ENCODE peak calls at places on chromosomes 1 and 21, in seven cellular contexts. J is AG09319, I is B cell, M is GM13976, Q is HepG2, T is cardiac muscle cell, S is mammary epithelial cell. D is an unnamed sample.

GRCh38 chr1:8171751-8172464 is 145.8 kb upstream of the ERRFI1 start:
- DNase-seq in J (no peak), I (no peak), M (no peak), Q (no peak), T (no peak), S (peak), D (no peak)

GRCh38 chr1:215052656-215053055 is 29.9 kb upstream of the KCNK2 start:
- DNase-seq in J (no peak), I (no peak), M (no peak), Q (no peak), T (no peak), S (no peak), D (no peak)

GRCh38 chr1:6923955-6924890 is 139.0 kb downstream of the CAMTA1 start:
- DNase-seq in J (no peak), I (no peak), M (no peak), Q (no peak), T (no peak), S (no peak), D (no peak)

GRCh38 chr1:159923203-159924024 is 1.9 kb downstream of the TAGLN2 start:
- DNase-seq in J (no peak), I (peak), M (peak), Q (peak), T (peak), S (peak), D (peak)

GRCh38 chr1:208157769-208158168 is 86.4 kb downstream of the PLXNA2 start:
- DNase-seq in J (no peak), I (no peak), M (no peak), Q (no peak), T (no peak), S (no peak), D (no peak)

GRCh38 chr1:214367841-214368240 is 86.9 kb downstream of the SMYD2 start:
- DNase-seq in J (no peak), I (no peak), M (no peak), Q (no peak), T (no peak), S (no peak), D (no peak)

GRCh38 chr1:58815680-58816071 is 31.8 kb upstream of the JUN start:
- DNase-seq in J (no peak), I (no peak), M (peak), Q (peak), T (no peak), S (peak), D (peak)

GRCh38 chr1:17405898-17406759 is 33.3 kb downstream of the RCC2 start:
- DNase-seq in J (peak), I (peak), M (peak), Q (peak), T (peak), S (peak), D (peak)

GRCh38 chr21:34336756-34337391 is 26.9 kb upstream of the KCNE2 start:
- DNase-seq in J (peak), I (no peak), M (no peak), Q (no peak), T (peak), S (no peak), D (no peak)

GRCh38 chr1:28437924-28438699 is 67.7 kb upstream of the RCC1 start:
- DNase-seq in J (peak), I (no peak), M (no peak), Q (peak), T (peak), S (peak), D (no peak)

GRCh38 chr1:65250826-65251225 is 58.5 kb upstream of the DNAJC6 start:
- DNase-seq in J (no peak), I (no peak), M (no peak), Q (no peak), T (no peak), S (no peak), D (no peak)

GRCh38 chr1:118223426-118223825 is 38.4 kb upstream of the SPAG17 start:
- DNase-seq in J (no peak), I (no peak), M (no peak), Q (peak), T (peak), S (no peak), D (no peak)
- TF ChIP-seq CTCF in J (peak), I (no peak), M (peak), Q (peak), T (peak), S (peak), D (no peak)

DNA sequence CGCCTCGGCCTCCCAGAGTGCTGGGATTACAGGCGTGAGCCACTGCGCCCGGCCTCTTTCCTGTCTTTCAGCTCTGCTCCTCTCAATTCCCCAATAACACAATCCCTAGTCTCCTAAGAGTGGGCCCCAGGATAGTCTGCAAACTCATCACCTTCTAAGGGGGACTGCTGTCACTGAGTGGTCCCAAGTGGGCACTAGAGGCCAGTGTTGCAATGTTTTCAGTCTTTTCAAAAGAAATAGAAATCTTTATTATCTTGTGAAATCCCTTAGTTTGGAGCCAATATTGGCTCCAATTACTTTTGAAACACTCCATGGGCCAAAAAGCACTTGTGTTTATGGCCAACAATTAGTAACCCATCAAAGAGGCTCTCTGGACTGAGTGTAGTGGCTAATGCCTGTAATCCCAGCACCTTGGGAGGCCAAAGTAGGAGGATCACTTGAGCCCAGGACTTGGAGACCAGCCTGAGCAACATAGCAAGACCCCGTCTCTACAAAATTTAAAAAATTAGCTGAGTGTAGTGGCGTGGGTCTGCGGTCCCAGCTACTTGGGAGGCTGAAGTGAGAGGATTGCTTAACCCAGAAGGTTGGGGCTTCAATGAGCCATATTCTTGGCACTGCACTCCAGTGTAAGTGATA is 28.6 kb upstream of the ZNF697 start:
- DNase-seq in J (no peak), I (no peak), M (no peak), Q (no peak), T (peak), S (no peak), D (no peak)
- TF ChIP-seq CTCF in J (peak), I (no peak), M (no peak), Q (peak), T (peak), S (no peak), D (no peak)

DNA sequence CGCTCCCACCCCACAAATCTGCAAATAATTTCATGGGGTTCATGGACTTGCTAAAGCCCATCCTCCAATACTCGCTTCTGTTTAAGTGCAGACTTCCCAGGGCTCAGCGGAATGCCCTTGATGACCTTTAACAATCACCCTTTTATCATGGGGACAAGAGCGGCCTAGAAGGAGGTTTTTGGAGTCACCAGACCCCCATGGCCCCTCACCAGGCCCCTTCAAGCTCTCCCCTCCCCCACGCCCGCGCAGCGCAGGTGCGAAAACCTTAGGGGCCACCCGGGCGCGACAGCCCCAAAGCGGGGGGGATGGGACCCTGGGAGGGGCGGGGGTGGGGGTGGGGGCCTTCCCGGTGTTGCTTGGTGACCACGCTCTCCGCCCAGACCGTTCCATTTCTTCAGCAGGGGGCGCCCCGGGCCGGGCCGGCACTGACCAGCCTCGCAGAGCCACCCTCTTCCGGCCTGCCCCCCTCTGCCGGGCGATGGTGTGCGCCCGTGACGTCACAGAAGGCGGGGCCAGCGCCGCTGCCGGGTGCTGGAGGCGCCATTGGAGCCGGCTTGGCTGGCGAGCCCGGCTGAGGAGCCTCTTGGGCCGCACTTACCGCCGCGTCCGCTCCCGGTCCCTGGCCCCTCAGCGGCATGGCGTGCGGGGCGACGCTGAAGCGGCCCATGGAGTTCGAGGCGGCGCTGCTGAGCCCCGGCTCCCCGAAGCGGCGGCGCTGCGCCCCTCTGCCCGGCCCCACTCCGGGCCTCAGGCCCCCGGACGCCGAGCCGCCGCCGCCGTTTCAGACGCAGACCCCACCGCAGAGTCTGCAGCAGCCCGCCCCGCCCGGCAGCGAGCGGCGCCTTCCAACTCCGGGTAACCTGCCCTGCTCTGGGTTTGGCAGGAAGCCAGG is at the start of gene AKIRIN1:
- DNase-seq in J (peak), I (peak), M (peak), Q (peak), T (peak), S (peak), D (peak)
- TF ChIP-seq CTCF in J (no peak), I (no peak), M (no peak), Q (peak), T (no peak), S (no peak), D (no peak)

GRCh38 chr1:47983677-47984076 is 13.5 kb downstream of the TRABD2B start:
- DNase-seq in J (no peak), I (no peak), M (no peak), Q (no peak), T (no peak), S (no peak), D (no peak)
- TF ChIP-seq CTCF in J (no peak), I (no peak), M (no peak), Q (no peak), T (no peak), S (no peak), D (no peak)